ENCODE peak calls at places on chromosomes 13 and 19, in six cellular contexts. U, M, C, P, W and K are unnamed samples.

GRCh38 chr19:10193666-10194499 is 870 bp downstream of the DNMT1 start:
- DNase-seq in U (peak), W (no peak), C (no peak), P (peak), M (no peak), K (peak)

GRCh38 chr13:73891805-73892204 is 242.4 kb downstream of the KLF12 start:
- DNase-seq in U (no peak), M (no peak), P (no peak), C (no peak), W (no peak), K (no peak)

GRCh38 chr13:27270594-27271520 is at the start of gene RASL11A:
- DNase-seq in C (peak), P (peak), W (peak), M (no peak), U (peak), K (peak)

GRCh38 chr13:99350191-99350590 is 43.0 kb upstream of the GPR183 start:
- DNase-seq in P (no peak), C (no peak), U (no peak), W (no peak), M (no peak), K (no peak)

GRCh38 chr19:4691383-4691782 is 21.2 kb upstream of the MYDGF start:
- DNase-seq in M (no peak), U (no peak), C (no peak), P (no peak), W (no peak), K (no peak)

GRCh38 chr13:114022876-114023275 is 49.0 kb upstream of the C13orf46 start:
- DNase-seq in M (no peak), P (no peak), U (no peak), W (no peak), C (no peak), K (no peak)

GRCh38 chr13:110593430-110594130 is 21.8 kb upstream of the NAXD start:
- DNase-seq in W (peak), P (peak), M (peak), U (peak), C (no peak), K (no peak)

GRCh38 chr19:53906211-53907192 is 2.6 kb upstream of the CACNG7 start:
- DNase-seq in W (peak), M (no peak), P (peak), U (no peak), C (peak), K (no peak)

GRCh38 chr19:38557205-38557799 is 60.5 kb downstream of the MAP4K1 start:
- DNase-seq in C (no peak), U (no peak), P (no peak), W (no peak), M (no peak), K (no peak)

GRCh38 chr19:54162241-54162805 is 2.8 kb upstream of the LENG1 start:
- DNase-seq in P (peak), W (peak), C (peak), M (no peak), U (peak), K (no peak)

GRCh38 chr13:113076681-113077401 is 28.8 kb upstream of the F7 start:
- DNase-seq in M (no peak), P (no peak), W (no peak), U (no peak), C (no peak), K (no peak)

GRCh38 chr13:79796116-79796515 is 315.2 kb downstream of the NDFIP2 start:
- DNase-seq in P (no peak), M (no peak), U (no peak), C (no peak), W (no peak), K (no peak)

GRCh38 chr13:20658451-20658850 is 45.0 kb upstream of the IL17D start:
- DNase-seq in W (no peak), U (no peak), C (no peak), P (peak), M (no peak), K (no peak)

GRCh38 chr13:46687810-46688209 is 109.2 kb downstream of the ESD start:
- DNase-seq in C (no peak), W (no peak), M (no peak), U (peak), P (peak), K (no peak)

GRCh38 chr13:51832471-51833152 is 12.4 kb downstream of the TMEM272 start:
- DNase-seq in U (no peak), P (peak), W (peak), C (no peak), M (no peak), K (no peak)

GRCh38 chr19:32404213-32404938 is 1.2 kb upstream of the DPY19L3 start:
- DNase-seq in M (no peak), C (no peak), P (peak), W (no peak), U (no peak), K (no peak)

GRCh38 chr19:33649919-33650305 is 28.2 kb downstream of the CHST8 start:
- DNase-seq in W (no peak), P (no peak), C (no peak), M (no peak), U (no peak), K (no peak)

GRCh38 chr19:3818479-3818878 is 32.3 kb upstream of the MATK start:
- DNase-seq in M (peak), C (no peak), U (peak), W (peak), P (peak), K (no peak)

GRCh38 chr13:99983401-99984133 is 2.0 kb downstream of the ZIC2 start:
- DNase-seq in W (peak), M (no peak), C (no peak), P (no peak), U (no peak), K (no peak)

GRCh38 chr13:26220575-26220974 is 1.5 kb downstream of the RNF6 start:
- DNase-seq in C (no peak), W (no peak), M (peak), P (peak), U (peak), K (no peak)

GRCh38 chr13:49636705-49637104 is 8.4 kb downstream of the ARL11 start:
- DNase-seq in W (no peak), C (no peak), M (no peak), P (no peak), U (no peak), K (no peak)

GRCh38 chr19:8071912-8072311 is 19.4 kb downstream of the CCL25 start:
- DNase-seq in W (no peak), M (no peak), U (no peak), C (no peak), P (no peak), K (no peak)

GRCh38 chr13:111483621-111483987 is 163.2 kb downstream of the TEX29 start:
- DNase-seq in U (no peak), C (no peak), W (no peak), M (no peak), P (no peak), K (peak)

GRCh38 chr19:31992750-31993149 is 352.7 kb upstream of the ZNF507 start:
- DNase-seq in M (no peak), W (no peak), P (no peak), C (no peak), U (no peak), K (peak)

GRCh38 chr19:53875602-53876340 is 6.2 kb upstream of the PRKCG start:
- DNase-seq in W (no peak), C (no peak), M (no peak), P (no peak), U (no peak), K (no peak)

GRCh38 chr13:79688741-79689140 is 207.8 kb downstream of the NDFIP2 start:
- DNase-seq in U (no peak), C (no peak), M (no peak), P (no peak), W (no peak), K (no peak)

GRCh38 chr13:31943591-31943990 is 88.0 kb upstream of the FRY start:
- DNase-seq in W (no peak), C (no peak), U (no peak), M (no peak), P (no peak), K (no peak)

GRCh38 chr19:40716031-40716654 is 543 bp downstream of the COQ8B start:
- DNase-seq in P (peak), U (no peak), W (no peak), M (peak), C (peak), K (no peak)

GRCh38 chr19:43329989-43330388 is 23.5 kb upstream of the CD177 start:
- DNase-seq in W (no peak), C (no peak), M (no peak), P (no peak), U (no peak), K (no peak)

GRCh38 chr19:6357174-6357573 is 4.2 kb upstream of the CLPP start:
- DNase-seq in C (no peak), U (no peak), P (no peak), W (no peak), M (no peak), K (no peak)

GRCh38 chr19:6357995-6358394 is 3.3 kb upstream of the CLPP start:
- DNase-seq in M (no peak), C (no peak), P (no peak), U (no peak), W (no peak), K (no peak)

GRCh38 chr19:6352381-6353165 is 8.8 kb upstream of the CLPP start:
- DNase-seq in M (no peak), U (no peak), C (no peak), W (no peak), P (no peak), K (no peak)

GRCh38 chr19:6350688-6351087 is 10.6 kb upstream of the CLPP start:
- DNase-seq in C (no peak), P (no peak), W (no peak), M (no peak), U (no peak), K (no peak)

GRCh38 chr19:6354098-6354674 is 7.1 kb upstream of the CLPP start:
- DNase-seq in U (no peak), W (no peak), M (no peak), P (peak), C (no peak), K (no peak)
- TF ChIP-seq CTCF in U (peak), W (peak), M (peak), P (peak), C (no peak), K (peak)

GRCh38 chr13:36847541-36848045 is 28.6 kb downstream of the RFXAP start:
- DNase-seq in M (no peak), P (no peak), W (no peak), C (no peak), U (no peak), K (no peak)

GRCh38 chr13:36850790-36851438 is 31.9 kb downstream of the RFXAP start:
- DNase-seq in M (no peak), C (no peak), P (peak), W (peak), U (no peak), K (no peak)

DNA sequence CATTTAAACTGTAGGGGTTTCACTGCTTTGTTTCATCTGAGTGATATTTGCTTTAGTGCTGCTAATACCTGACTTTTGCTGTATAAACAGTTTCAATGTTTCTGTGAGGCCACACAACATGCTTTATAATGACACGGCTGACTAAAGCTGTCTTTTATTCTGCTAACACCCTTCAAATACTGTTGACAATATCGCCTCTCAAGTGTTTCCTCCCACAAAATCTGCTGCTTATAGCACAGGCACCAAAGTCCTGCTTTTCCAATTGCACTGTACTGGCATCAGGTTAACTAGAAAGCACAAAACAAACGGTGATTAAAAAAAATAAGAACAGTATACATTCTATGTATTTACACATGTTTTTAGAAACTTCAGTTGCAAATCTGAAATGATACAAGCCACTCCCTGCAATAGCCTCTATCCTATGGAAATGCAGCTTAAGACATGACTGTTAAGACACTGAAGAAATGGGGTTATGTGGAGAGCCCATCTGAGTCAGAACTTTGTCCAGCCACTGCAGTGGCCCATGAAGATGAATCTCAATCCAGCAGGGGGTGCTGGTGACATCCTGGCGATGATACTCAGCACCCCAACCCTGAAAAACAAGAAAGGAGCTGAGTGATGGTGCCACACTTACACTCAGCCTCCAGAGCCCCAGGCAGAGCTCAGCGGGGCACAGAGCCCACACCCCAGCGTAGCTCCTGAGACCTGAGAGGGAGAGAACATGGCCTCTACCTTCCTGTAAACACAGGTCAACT is 29.4 kb downstream of the RFXAP start:
- DNase-seq in P (peak), W (no peak), M (no peak), C (no peak), U (no peak), K (no peak)
- TF ChIP-seq CTCF in P (no peak), W (no peak), M (no peak), C (no peak), U (peak), K (peak)

GRCh38 chr19:50909240-50910070 is 1.7 kb downstream of the KLK4 start:
- DNase-seq in P (peak), C (peak), M (no peak), W (peak), U (no peak), K (peak)
- TF ChIP-seq CTCF in P (no peak), C (no peak), M (no peak), W (no peak), U (no peak), K (no peak)

DNA sequence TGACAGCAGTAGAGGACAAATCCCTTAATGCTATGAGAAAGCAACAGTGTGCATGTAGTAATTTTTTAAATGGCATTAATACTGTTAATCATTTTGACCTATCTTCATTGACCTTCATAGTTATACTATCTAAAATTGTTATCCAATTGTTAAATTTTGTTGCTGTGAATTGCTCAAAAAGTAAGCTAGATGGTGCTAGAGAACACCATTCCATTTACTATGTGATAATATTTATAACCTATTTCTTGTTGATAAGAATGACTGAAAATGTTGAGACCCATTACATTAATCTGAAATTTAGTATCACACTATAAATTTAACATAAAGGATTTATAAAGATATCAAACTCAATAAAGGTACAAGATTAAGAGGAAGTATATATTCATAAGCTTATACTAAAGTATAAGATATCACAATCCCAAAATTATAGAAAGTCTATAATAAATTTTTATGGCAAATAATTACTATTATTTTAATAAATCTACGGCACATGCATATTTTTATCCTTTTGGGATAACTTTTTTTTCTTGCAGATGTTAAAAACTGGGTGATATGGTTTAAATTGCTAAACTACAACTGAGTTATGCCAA is 1573.3 kb downstream of the PCDH9 start:
- DNase-seq in P (peak), U (peak), C (no peak), W (no peak), M (no peak), K (no peak)
- TF ChIP-seq CTCF in P (peak), U (peak), C (no peak), W (peak), M (peak), K (peak)

GRCh38 chr13:63044617-63045016 is 1629.0 kb upstream of the PCDH20 start:
- DNase-seq in M (no peak), U (no peak), W (peak), P (no peak), C (no peak), K (no peak)

GRCh38 chr13:63050287-63050686 is 1634.6 kb upstream of the PCDH20 start:
- DNase-seq in C (no peak), P (no peak), U (no peak), M (no peak), W (no peak), K (no peak)

GRCh38 chr13:63048648-63049047 is 1633.0 kb upstream of the PCDH20 start:
- DNase-seq in M (no peak), P (no peak), C (no peak), W (no peak), U (no peak), K (no peak)
- TF ChIP-seq CTCF in M (peak), P (no peak), C (no peak), W (no peak), U (peak), K (peak)

DNA sequence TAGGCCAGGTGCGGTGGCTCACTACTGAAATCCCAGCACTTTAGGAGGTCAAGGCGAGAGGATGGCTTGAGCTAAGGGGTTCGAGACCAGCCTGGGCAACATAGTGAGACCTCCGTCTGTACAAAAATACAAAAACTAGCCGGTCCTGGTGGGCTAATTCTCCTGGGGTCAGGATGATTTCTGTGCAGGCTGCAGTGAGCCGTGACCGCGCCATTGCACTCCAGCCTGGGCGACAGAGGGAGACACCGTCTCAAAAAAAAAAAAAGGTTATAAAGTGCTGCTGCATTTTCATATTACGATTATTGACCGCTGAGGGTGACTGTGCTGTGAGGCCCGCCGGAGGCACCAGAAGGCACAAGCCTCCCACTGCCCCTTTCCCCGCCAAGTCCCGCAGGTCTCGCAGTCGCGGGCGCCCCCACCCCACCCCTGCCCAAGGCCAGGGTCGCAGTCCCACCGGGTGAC is 477 bp upstream of the PLEKHF1 start:
- DNase-seq in W (no peak), U (no peak), P (no peak), C (no peak), M (no peak), K (no peak)
- TF ChIP-seq CTCF in W (no peak), U (no peak), P (no peak), C (no peak), M (no peak), K (no peak)

DNA sequence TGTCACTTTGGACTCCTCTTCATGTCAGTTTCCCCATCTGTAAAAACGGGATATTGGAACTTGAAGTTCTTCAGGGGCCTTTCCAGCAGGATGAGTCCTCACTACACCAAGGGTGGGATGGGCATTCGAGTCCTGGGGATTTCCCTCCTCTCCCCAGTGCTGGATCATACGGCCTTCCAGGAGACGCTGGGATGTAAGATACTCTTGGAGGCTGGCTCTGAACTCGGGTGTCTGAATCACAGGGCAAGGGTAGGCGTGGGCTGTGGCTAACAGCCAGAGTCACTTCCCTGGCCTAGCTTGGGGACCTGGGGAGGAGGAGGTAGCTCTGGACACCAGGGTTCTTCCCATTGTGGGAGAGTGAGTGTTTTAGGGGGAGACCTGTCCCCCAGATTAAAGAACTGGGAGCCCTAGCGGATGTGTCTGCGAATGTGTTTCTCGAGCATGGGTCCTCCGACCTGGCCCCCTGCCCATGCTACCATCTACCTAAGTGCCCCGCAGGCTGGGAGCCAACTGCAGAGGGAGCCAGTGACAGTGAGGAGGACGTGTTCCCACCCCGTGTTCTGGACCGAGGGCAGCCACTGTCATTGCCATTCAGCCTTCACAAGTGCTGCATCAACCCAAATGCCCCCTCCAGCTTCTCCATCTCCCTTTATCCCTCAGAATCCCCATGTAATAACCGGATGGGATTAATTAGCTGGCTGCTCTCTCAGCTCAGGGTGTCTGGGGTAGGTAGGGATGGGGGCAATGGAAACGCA is 2.4 kb upstream of the CYTH2 start:
- DNase-seq in W (no peak), M (no peak), P (peak), C (no peak), U (peak), K (no peak)
- TF ChIP-seq CTCF in W (no peak), M (no peak), P (no peak), C (no peak), U (no peak), K (no peak)

GRCh38 chr19:55212447-55212846 is 3.1 kb upstream of the PTPRH start:
- DNase-seq in U (no peak), W (no peak), C (no peak), P (peak), M (no peak), K (no peak)
- TF ChIP-seq CTCF in U (peak), W (peak), C (no peak), P (peak), M (no peak), K (peak)

GRCh38 chr19:45403781-45404556 is 900 bp downstream of the PPP1R13L start:
- DNase-seq in W (peak), C (peak), P (peak), U (peak), M (no peak), K (no peak)
- TF ChIP-seq CTCF in W (peak), C (no peak), P (peak), U (peak), M (peak), K (peak)